ENCODE peak calls at places on chromosomes 6 and 20, in four cellular contexts. G is transverse colon, V is A549, H is H1. I is an unnamed sample.
A peak's percentile ranks its signal among the peaks of the same experiment; 100 is the strongest.

GRCh38 chr6:167079853-167080297 is 43.0 kb upstream of the CCR6 start:
- DNase-seq in V (no peak), G (peak; percentile 54), H (no peak), I (no peak)

GRCh38 chr6:115882771-115883170 is 177.9 kb downstream of the FRK start:
- DNase-seq in H (no peak), V (no peak), G (no peak), I (no peak)

GRCh38 chr6:84280030-84280429 is 52.6 kb upstream of the CEP162 start:
- DNase-seq in G (no peak), H (no peak), V (peak; percentile 31), I (no peak)

GRCh38 chr20:11502051-11502450 is 415.6 kb upstream of the BTBD3 start:
- DNase-seq in H (no peak), V (no peak), G (no peak), I (no peak)

GRCh38 chr20:36399147-36399968 is 93.2 kb downstream of the DLGAP4 start:
- DNase-seq in H (peak; percentile 97), G (peak; percentile 38), V (peak; percentile 75), I (no peak)

GRCh38 chr6:6856538-6857523 is 250.9 kb upstream of the RREB1 start:
- DNase-seq in G (peak; percentile 79), V (peak; percentile 33), H (peak; percentile 55), I (peak; percentile 76)

GRCh38 chr20:1293641-1294379 is 27.7 kb downstream of the SNPH start:
- DNase-seq in G (no peak), H (no peak), V (no peak), I (peak; percentile 42)

GRCh38 chr20:61558726-61559125 is 306.7 kb downstream of the CDH4 start:
- DNase-seq in G (no peak), H (no peak), V (no peak), I (no peak)

GRCh38 chr6:167832497-167833395 is 6.0 kb downstream of the AFDN start:
- DNase-seq in H (no peak), G (no peak), V (no peak), I (no peak)

GRCh38 chr6:167702241-167702827 is 124.4 kb upstream of the AFDN start:
- DNase-seq in G (no peak), V (no peak), H (no peak), I (no peak)

DNA sequence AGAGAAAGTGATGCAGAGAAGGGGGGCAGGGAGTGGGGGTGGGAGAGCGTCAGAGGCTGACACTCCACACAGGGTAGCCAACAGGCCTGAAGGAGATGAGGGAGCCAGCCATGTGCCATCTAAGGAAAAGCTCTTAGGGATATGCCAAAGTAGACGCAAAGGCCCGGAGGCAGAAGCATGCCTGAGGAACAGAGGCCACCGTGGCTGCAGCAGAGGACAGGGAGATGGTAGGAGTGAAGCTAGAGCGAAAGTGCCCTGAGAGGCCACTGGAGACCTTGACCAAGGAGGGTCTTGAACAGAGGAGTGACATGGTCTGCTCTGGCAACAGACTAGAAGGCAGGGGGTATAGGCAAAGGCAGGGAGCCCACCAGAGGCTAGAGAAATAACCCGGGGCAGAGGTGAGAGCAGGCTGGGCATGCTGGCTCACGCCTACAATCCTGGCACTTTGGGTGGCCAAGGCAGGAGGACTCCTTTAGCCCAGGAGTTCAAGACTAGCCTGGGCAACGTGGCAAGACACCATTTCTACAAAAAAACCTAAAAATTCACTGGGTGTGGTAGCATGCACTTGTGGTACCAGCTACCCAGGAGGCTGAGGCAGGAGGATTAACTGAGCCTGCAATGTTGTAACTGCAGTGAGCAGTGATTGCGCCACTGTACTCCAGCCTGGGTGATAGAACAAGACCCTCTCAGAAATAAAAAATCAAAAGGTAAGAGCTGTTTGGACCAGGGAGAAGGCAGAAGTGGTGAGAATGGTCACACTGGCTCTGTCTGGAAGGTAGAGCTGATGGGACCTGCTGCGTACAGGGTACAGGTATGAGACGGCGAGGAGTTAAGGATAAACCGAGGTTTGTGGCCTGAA is 6.3 kb downstream of the RRBP1 start:
- DNase-seq in G (no peak), H (no peak), V (no peak), I (no peak)
- TF ChIP-seq EP300 in G (no peak), H (no peak), V (no peak), I (no peak)

GRCh38 chr6:158492881-158493280 is 67.0 kb upstream of the TMEM181 start:
- DNase-seq in G (no peak), H (no peak), V (no peak), I (no peak)
- H3K4me1 ChIP-seq in G (no peaks in the 10 kb centered on the region), H (no peaks in the 10 kb centered on the region), V (peaks cover 9% of the 10 kb centered on the region), I (no peaks in the 10 kb centered on the region)

GRCh38 chr6:158367824-158368223 is 55.6 kb downstream of the TULP4 start:
- DNase-seq in V (peak; percentile 17), G (no peak), H (no peak), I (no peak)

GRCh38 chr6:158369241-158369640 is 57.0 kb downstream of the TULP4 start:
- DNase-seq in G (no peak), H (no peak), V (no peak), I (no peak)

GRCh38 chr6:158370805-158371204 is 58.5 kb downstream of the TULP4 start:
- DNase-seq in H (no peak), V (no peak), G (no peak), I (no peak)

GRCh38 chr6:158361961-158362634 is 49.8 kb downstream of the TULP4 start:
- DNase-seq in V (no peak), G (no peak), H (no peak), I (no peak)

GRCh38 chr6:158366363-158366762 is 54.1 kb downstream of the TULP4 start:
- DNase-seq in H (no peak), G (no peak), V (no peak), I (no peak)
- TF ChIP-seq POLR2A in H (no peak), G (no peak), V (no peak), I (no peak)

DNA sequence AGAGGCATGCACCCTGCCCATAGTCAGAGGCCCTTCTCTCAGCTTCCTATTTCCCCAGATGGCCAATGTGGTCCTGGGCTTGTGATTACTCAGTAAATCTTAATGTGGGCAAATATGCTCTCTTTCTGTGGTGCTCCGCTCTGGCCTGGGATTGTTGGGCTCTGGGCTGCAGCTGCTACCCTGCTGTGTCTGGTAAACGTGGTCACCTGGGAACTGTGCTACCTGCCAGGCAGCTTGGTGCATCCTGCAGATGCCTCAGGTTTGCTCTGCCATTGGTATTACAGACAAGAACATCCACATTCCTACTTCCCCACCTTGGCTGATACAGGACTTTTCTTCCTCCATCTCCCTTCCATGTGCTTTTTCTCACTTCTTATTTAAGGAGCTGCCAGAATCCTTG is 611.5 kb upstream of the IMPG1 start:
- DNase-seq in V (no peak), G (no peak), H (peak; percentile 54), I (no peak)
- TF ChIP-seq EP300 in V (no peak), G (no peak), H (no peak), I (no peak)

DNA sequence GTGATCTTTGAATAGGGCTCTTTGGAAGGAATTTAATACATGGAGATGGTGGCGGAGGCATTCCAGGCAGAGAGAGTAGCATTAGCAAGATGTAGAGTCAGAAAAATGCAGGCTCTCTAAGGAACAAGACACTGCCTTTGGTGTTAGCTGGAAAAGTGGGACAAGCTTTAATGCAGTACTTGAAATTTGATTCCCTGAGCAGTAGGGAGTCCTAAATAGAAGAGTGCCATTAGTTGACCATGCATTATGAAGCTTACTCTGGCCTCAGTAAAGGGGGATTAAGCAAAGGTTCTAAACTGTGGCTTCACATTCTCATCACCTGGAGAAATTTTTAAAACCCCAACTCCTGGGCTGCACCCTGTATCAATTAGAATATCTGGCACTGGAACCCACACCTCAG is 494.8 kb upstream of the SOX4 start:
- DNase-seq in V (no peak), G (no peak), H (no peak), I (no peak)
- H3K4me1 ChIP-seq in V (peaks cover 3% of the 10 kb centered on the region), G (no peaks in the 10 kb centered on the region), H (peaks cover 8% of the 10 kb centered on the region), I (no peaks in the 10 kb centered on the region)

GRCh38 chr6:157253699-157254098 is 69.6 kb downstream of the TMEM242 start:
- DNase-seq in H (no peak), V (no peak), G (no peak), I (no peak)
- TF ChIP-seq POLR2A in H (no peak), V (no peak), G (no peak), I (no peak)

GRCh38 chr6:125075741-125076481 is 77.7 kb upstream of the TPD52L1 start:
- DNase-seq in H (no peak), G (no peak), V (no peak), I (no peak)
- TF ChIP-seq EP300 in H (no peak), G (no peak), V (no peak), I (no peak)

GRCh38 chr6:1870902-1871301 is 261.2 kb downstream of the FOXC1 start:
- DNase-seq in H (no peak), V (no peak), G (no peak), I (no peak)
- H3K4me1 ChIP-seq in H (peaks cover 16% of the 10 kb centered on the region), V (no peaks in the 10 kb centered on the region), G (no peaks in the 10 kb centered on the region), I (peaks cover 17% of the 10 kb centered on the region)

GRCh38 chr6:27138837-27139752 is 108.4 kb upstream of the PRSS16 start:
- DNase-seq in V (peak; percentile 84), G (peak; percentile 80), H (peak; percentile 92), I (peak; percentile 69)
- TF ChIP-seq POLR2A in V (peak; percentile 44), G (peak; percentile 89), H (peak; percentile 91), I (peak; percentile 50)

DNA sequence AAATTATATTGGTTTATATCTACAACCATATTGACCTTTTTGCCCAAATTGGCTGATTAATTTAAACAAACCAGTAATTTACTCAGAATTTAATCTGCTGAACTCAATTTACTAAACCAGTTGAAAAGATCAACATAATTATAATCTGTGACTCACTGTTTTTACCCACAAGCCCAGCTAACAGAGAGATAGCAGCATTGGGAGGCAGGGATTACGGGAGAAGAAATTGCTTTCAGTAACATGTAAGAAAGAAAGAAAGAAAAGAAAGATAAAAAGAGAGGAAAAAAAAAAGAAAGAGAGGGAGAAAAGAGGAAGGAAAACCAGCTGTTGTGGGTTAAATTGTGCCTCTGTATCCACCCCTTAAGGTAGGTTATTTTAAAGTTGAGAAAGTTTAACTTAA is 13.3 kb upstream of the RHAG start:
- DNase-seq in H (no peak), G (no peak), V (no peak), I (no peak)
- TF ChIP-seq EP300 in H (no peak), G (no peak), V (no peak), I (no peak)